ENCODE peak calls at places on chromosomes 5 and 9, in six cellular contexts. T, L, S, N, A and K are unnamed samples.

GRCh38 chr9:125387861-125388524 is 126.4 kb downstream of the GAPVD1 start:
- DNase-seq in L (no peak), N (no peak), S (no peak), A (no peak), T (no peak), K (no peak)

GRCh38 chr5:171745602-171746001 is 40.0 kb upstream of the SMIM23 start:
- DNase-seq in L (no peak), A (no peak), N (no peak), S (no peak), T (no peak), K (no peak)

GRCh38 chr5:83387041-83387440 is 84.5 kb upstream of the VCAN start:
- DNase-seq in N (no peak), A (no peak), T (no peak), L (no peak), S (no peak), K (no peak)

GRCh38 chr5:101897914-101898313 is 398.2 kb downstream of the SLCO4C1 start:
- DNase-seq in T (no peak), L (no peak), A (no peak), S (no peak), N (peak; percentile 53), K (no peak)

GRCh38 chr9:35569206-35569605 is 35.9 kb upstream of the TESK1 start:
- DNase-seq in S (no peak), T (no peak), A (no peak), N (no peak), L (no peak), K (no peak)

GRCh38 chr5:157387683-157388093 is 72.3 kb upstream of the NIPAL4 start:
- DNase-seq in N (no peak), S (peak; percentile 63), A (no peak), L (no peak), T (no peak), K (no peak)

GRCh38 chr5:112228672-112229071 is 190.4 kb downstream of the EPB41L4A start:
- DNase-seq in A (no peak), T (peak; percentile 62), S (peak; percentile 14), N (peak; percentile 47), L (peak; percentile 73), K (peak; percentile 92)

GRCh38 chr9:107175039-107175438 is 108.0 kb upstream of the RAD23B start:
- DNase-seq in A (no peak), N (no peak), L (peak; percentile 60), T (peak; percentile 88), S (peak; percentile 91), K (no peak)

DNA sequence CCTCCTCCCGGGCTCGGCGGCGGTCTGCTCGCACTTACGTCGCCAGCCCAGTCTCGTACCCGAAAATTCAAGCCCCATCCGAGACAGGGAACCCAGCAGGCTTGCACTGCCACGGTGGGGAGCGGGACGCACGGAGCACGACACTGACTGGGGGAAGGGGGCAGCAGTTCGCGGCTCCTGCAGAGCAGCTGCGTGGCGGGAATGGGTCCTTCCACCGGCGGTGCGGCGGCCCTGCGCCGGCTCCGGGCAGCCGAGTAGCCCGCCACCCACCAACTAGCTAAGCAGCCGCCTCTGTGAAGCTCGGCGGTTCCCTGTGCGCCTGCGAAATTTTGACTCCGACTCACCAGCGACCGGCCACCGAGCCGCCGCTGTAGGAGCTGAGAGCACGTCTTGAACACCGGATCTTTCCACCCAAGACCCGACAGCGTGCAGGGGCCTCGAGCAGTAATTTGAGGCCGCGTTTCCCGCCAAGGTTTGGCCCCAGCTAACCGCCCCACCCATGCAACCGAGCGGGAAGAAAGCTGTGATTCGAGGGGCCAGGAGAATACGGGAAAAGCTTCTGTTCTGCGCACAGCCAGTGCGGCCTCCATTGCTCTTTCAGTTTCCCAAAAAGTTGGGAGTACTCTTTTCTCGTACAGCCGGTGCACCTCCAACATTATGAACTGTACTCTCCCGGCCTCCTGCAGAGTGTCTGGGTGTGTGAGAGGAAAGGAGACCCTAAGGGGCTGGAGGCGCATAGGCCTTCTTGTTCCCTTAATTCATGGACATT is 3.7 kb downstream of the MCIDAS start:
- DNase-seq in S (no peak), L (no peak), T (no peak), N (peak; percentile 68), A (no peak), K (no peak)
- H3K27me3 ChIP-seq in S (peaks cover 86% of the 10 kb centered on the region), L (peaks cover 65% of the 10 kb centered on the region), T (peaks cover 100% of the 10 kb centered on the region), N (peaks cover 100% of the 10 kb centered on the region), A (peaks cover 73% of the 10 kb centered on the region), K (no peaks in the 10 kb centered on the region)

GRCh38 chr9:130661461-130662098 is 2.8 kb upstream of the PRDM12 start:
- DNase-seq in S (no peak), N (peak; percentile 59), L (no peak), A (no peak), T (no peak), K (peak; percentile 47)

GRCh38 chr9:130660326-130660682 is 4.1 kb upstream of the PRDM12 start:
- DNase-seq in T (no peak), L (no peak), A (no peak), N (no peak), S (no peak), K (no peak)

GRCh38 chr9:130660683-130661460 is 3.5 kb upstream of the PRDM12 start:
- DNase-seq in A (no peak), S (no peak), T (no peak), L (no peak), N (peak; percentile 87), K (peak; percentile 46)

GRCh38 chr9:130659699-130660248 is 4.6 kb upstream of the PRDM12 start:
- DNase-seq in A (no peak), T (no peak), N (peak; percentile 87), L (no peak), S (no peak), K (no peak)

GRCh38 chr9:130658893-130659698 is 5.3 kb upstream of the PRDM12 start:
- DNase-seq in L (no peak), A (no peak), T (no peak), N (peak; percentile 53), S (no peak), K (peak; percentile 51)
- H3K27me3 ChIP-seq in L (peaks cover 40% of the 10 kb centered on the region), A (peaks cover 22% of the 10 kb centered on the region), T (peaks cover 85% of the 10 kb centered on the region), N (peaks cover 95% of the 10 kb centered on the region), S (peaks cover 82% of the 10 kb centered on the region), K (peaks cover 88% of the 10 kb centered on the region)

GRCh38 chr9:136160939-136161610 is 42.4 kb upstream of the TMEM250 start:
- DNase-seq in L (no peak), N (no peak), T (no peak), S (no peak), A (no peak), K (no peak)

GRCh38 chr9:136157477-136158265 is 39.0 kb upstream of the TMEM250 start:
- DNase-seq in L (no peak), S (no peak), N (no peak), T (no peak), A (no peak), K (no peak)

GRCh38 chr9:136163248-136163850 is 41.6 kb downstream of the LHX3 start:
- DNase-seq in S (no peak), A (no peak), T (no peak), N (no peak), L (no peak), K (no peak)

GRCh38 chr9:136159851-136160250 is 41.2 kb upstream of the TMEM250 start:
- DNase-seq in A (no peak), S (no peak), T (no peak), N (no peak), L (no peak), K (no peak)

GRCh38 chr9:136160321-136160938 is 41.8 kb upstream of the TMEM250 start:
- DNase-seq in A (no peak), S (no peak), N (no peak), L (no peak), T (no peak), K (no peak)
- H3K27me3 ChIP-seq in A (no peaks in the 10 kb centered on the region), S (peaks cover 42% of the 10 kb centered on the region), N (no peaks in the 10 kb centered on the region), L (no peaks in the 10 kb centered on the region), T (peaks cover 48% of the 10 kb centered on the region), K (peaks cover 30% of the 10 kb centered on the region)

DNA sequence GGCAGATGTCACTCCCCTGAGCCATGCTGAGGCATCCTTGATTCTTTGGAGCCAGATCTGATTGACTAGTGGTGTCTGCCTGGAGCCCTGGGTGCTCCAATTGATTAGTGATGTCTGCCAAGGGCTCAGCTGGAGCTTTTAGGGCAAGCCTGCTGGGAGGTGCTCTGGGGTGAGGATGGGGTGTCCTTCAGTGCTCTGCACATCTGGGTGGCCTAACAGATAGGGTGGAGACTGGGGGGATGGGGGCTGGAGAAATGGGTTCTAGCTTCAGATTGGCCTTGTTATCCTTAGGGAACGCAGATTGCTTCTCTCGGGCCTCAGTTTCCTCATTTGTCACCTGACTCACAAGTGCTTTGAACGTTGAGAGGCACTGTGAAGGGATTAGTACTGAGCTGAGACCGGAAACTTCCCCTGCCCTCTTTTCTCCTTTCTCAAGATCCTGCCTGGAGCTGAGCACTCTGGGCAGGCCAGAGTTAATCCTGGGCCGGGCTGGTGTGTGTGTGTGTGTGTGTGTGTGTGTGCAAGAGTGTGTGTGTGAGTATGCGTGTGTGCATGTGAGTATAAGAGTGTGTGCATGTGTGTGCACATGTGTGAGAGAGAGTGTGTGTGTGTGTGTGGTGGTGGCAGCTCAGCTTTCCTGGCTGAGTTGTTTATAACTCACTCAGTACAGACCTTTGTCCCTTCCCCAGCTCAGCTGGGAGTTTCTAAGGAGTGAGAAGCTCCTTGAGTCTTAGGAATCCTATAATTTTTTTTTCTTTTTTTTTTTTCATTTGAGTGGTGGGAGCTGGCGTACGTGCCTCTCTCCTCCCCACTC is 5.6 kb upstream of the IER5L start:
- DNase-seq in L (no peak), S (no peak), A (no peak), T (no peak), N (no peak), K (no peak)
- H3K27me3 ChIP-seq in L (no peaks in the 10 kb centered on the region), S (no peaks in the 10 kb centered on the region), A (no peaks in the 10 kb centered on the region), T (no peaks in the 10 kb centered on the region), N (peaks cover 49% of the 10 kb centered on the region), K (no peaks in the 10 kb centered on the region)

GRCh38 chr9:121283072-121283398 is 15.1 kb downstream of the GSN start:
- DNase-seq in N (no peak), A (no peak), L (no peak), S (no peak), T (no peak), K (no peak)

GRCh38 chr9:121283856-121284732 is 16.1 kb downstream of the GSN start:
- DNase-seq in T (peak; percentile 46), L (no peak), A (no peak), S (no peak), N (no peak), K (no peak)

GRCh38 chr9:121286688-121286972 is 18.7 kb downstream of the GSN start:
- DNase-seq in S (no peak), L (no peak), T (no peak), A (no peak), N (no peak), K (no peak)

GRCh38 chr9:121285835-121286687 is 18.1 kb downstream of the GSN start:
- DNase-seq in A (no peak), L (peak; percentile 93), N (peak; percentile 73), S (peak; percentile 83), T (peak; percentile 85), K (no peak)

GRCh38 chr9:121284733-121285451 is 16.9 kb downstream of the GSN start:
- DNase-seq in N (no peak), T (peak; percentile 60), S (peak; percentile 60), A (no peak), L (no peak), K (no peak)
- H3K27me3 ChIP-seq in N (peaks cover 84% of the 10 kb centered on the region), T (no peaks in the 10 kb centered on the region), S (no peaks in the 10 kb centered on the region), A (no peaks in the 10 kb centered on the region), L (no peaks in the 10 kb centered on the region), K (no peaks in the 10 kb centered on the region)

GRCh38 chr9:114546851-114547250 is 40.7 kb upstream of the ATP6V1G1 start:
- DNase-seq in T (no peak), N (no peak), A (no peak), L (no peak), S (no peak), K (no peak)
- H3K27me3 ChIP-seq in T (peaks cover 19% of the 10 kb centered on the region), N (no peaks in the 10 kb centered on the region), A (peaks cover 3% of the 10 kb centered on the region), L (no peaks in the 10 kb centered on the region), S (no peaks in the 10 kb centered on the region), K (no peaks in the 10 kb centered on the region)

GRCh38 chr9:109499631-109500120 is 1.6 kb upstream of the PTPN3 start:
- DNase-seq in S (peak; percentile 41), N (peak; percentile 74), A (no peak), T (peak; percentile 77), L (no peak), K (no peak)
- H3K27me3 ChIP-seq in S (no peaks in the 10 kb centered on the region), N (peaks cover 68% of the 10 kb centered on the region), A (peaks cover 5% of the 10 kb centered on the region), T (peaks cover 6% of the 10 kb centered on the region), L (no peaks in the 10 kb centered on the region), K (peaks cover 3% of the 10 kb centered on the region)